ENCODE peak calls at places on chromosomes 16 and 17, in six cellular contexts. N is DND-41, Y is NCI-H2171 treated with DMSO at 0.1 percent for 48 hours, W is KBM-7, S is coronary artery, U is progenitor cell of endocrine pancreas. B is an unnamed sample.

GRCh38 chr17:2051388-2052237 is 3.3 kb upstream of the HIC1 start:
- DNase-seq in N (no peak), Y (no peak), W (no peak), S (no peak), U (no peak), B (no peak)

GRCh38 chr16:68281368-68282063 is 17.2 kb downstream of the SLC7A6 start:
- DNase-seq in N (peak; percentile 53), Y (no peak), W (no peak), S (no peak), U (no peak), B (no peak)

GRCh38 chr16:86517652-86518258 is 7.4 kb downstream of the FOXF1 start:
- DNase-seq in N (peak; percentile 27), Y (peak; percentile 18), W (peak; percentile 32), S (no peak), U (peak; percentile 56), B (peak; percentile 80)

GRCh38 chr17:59381716-59382570 is 50.5 kb downstream of the YPEL2 start:
- DNase-seq in N (no peak), Y (no peak), W (no peak), S (peak; percentile 88), U (no peak), B (no peak)

GRCh38 chr17:28133562-28133970 is 91.1 kb downstream of the NLK start:
- DNase-seq in N (no peak), Y (no peak), W (no peak), S (no peak), U (no peak), B (no peak)

GRCh38 chr16:84357191-84357651 is 11.1 kb upstream of the ATP2C2 start:
- DNase-seq in N (peak; percentile 6), Y (no peak), W (peak; percentile 40), S (no peak), U (no peak), B (no peak)

GRCh38 chr17:77160032-77160876 is 19.5 kb downstream of the SEC14L1 start:
- DNase-seq in N (no peak), Y (peak; percentile 66), W (no peak), S (no peak), U (no peak), B (no peak)

GRCh38 chr17:34154916-34155730 is 100.0 kb upstream of the CCL2 start:
- DNase-seq in N (peak; percentile 52), Y (no peak), W (no peak), S (no peak), U (no peak), B (peak; percentile 39)

GRCh38 chr16:54526916-54527315 is 240.3 kb upstream of the IRX3 start:
- DNase-seq in N (no peak), Y (no peak), W (no peak), S (no peak), U (no peak), B (no peak)

GRCh38 chr16:19481291-19481690 is 40.6 kb downstream of the GDE1 start:
- DNase-seq in N (no peak), Y (no peak), W (no peak), S (no peak), U (no peak), B (no peak)

GRCh38 chr16:11312718-11313492 is 31.8 kb upstream of the PRM1 start:
- DNase-seq in N (peak; percentile 79), Y (no peak), W (no peak), S (no peak), U (no peak), B (peak; percentile 74)

GRCh38 chr16:66484453-66485213 is 57.5 kb downstream of the BEAN1 start:
- DNase-seq in N (no peak), Y (no peak), W (no peak), S (peak; percentile 67), U (no peak), B (peak; percentile 26)

GRCh38 chr16:68227850-68228553 is 7.9 kb downstream of the ESRP2 start:
- DNase-seq in N (no peak), Y (no peak), W (no peak), S (no peak), U (no peak), B (no peak)

GRCh38 chr16:74083582-74083981 is 213.0 kb upstream of the PSMD7 start:
- DNase-seq in N (no peak), Y (no peak), W (no peak), S (no peak), U (no peak), B (no peak)

GRCh38 chr17:80119839-80120238 is 18.5 kb downstream of the GAA start:
- DNase-seq in N (no peak), Y (no peak), W (no peak), S (no peak), U (no peak), B (no peak)

GRCh38 chr16:2964416-2965223 is 545 bp downstream of the KREMEN2 start:
- DNase-seq in N (peak; percentile 59), Y (peak; percentile 86), W (peak; percentile 85), S (no peak), U (peak; percentile 69), B (peak; percentile 98)

GRCh38 chr16:67490330-67491096 is 7.2 kb upstream of the AGRP start:
- DNase-seq in N (no peak), Y (no peak), W (no peak), S (no peak), U (no peak), B (no peak)

GRCh38 chr16:80084614-80085013 is 456.2 kb upstream of the DYNLRB2 start:
- DNase-seq in N (no peak), Y (no peak), W (no peak), S (no peak), U (no peak), B (peak; percentile 76)

GRCh38 chr16:65098916-65099315 is 22.9 kb downstream of the CDH11 start:
- DNase-seq in N (no peak), Y (no peak), W (no peak), S (no peak), U (no peak), B (no peak)

GRCh38 chr17:61583242-61583641 is 7.8 kb downstream of the NACA2 start:
- DNase-seq in N (no peak), Y (peak; percentile 69), W (peak; percentile 62), S (no peak), U (no peak), B (no peak)

GRCh38 chr17:17084317-17084835 is 42.1 kb downstream of the MPRIP start:
- DNase-seq in N (no peak), Y (no peak), W (no peak), S (no peak), U (no peak), B (no peak)

GRCh38 chr17:5260542-5260941 is 21.5 kb upstream of the RABEP1 start:
- DNase-seq in N (no peak), Y (no peak), W (no peak), S (no peak), U (no peak), B (no peak)

GRCh38 chr16:17556276-17557052 is 85.7 kb upstream of the XYLT1 start:
- DNase-seq in N (no peak), Y (peak; percentile 29), W (peak; percentile 40), S (no peak), U (no peak), B (peak; percentile 41)

GRCh38 chr17:38415250-38416194 is 12.7 kb upstream of the ARHGAP23 start:
- DNase-seq in N (peak; percentile 92), Y (peak; percentile 99), W (peak; percentile 74), S (no peak), U (no peak), B (peak; percentile 89)

GRCh38 chr17:9202572-9202971 is 181.3 kb downstream of the NTN1 start:
- DNase-seq in N (no peak), Y (no peak), W (no peak), S (no peak), U (no peak), B (no peak)